ENCODE peak calls at places on chromosomes 6 and 20, in ten cellular contexts. A is tibial nerve, V is ovary, B is cardiac muscle cell, I is H1, S is pancreas, Z is prostate gland, G is Panc1, Q is left ventricle myocardium inferior, P is thoracic aorta. O is an unnamed sample.

GRCh38 chr6:166076625-166077024 is 91.0 kb downstream of the TBXT start:
- DNase-seq in A (no peak), I (peak; percentile 77), P (no peak), V (no peak), S (no peak), G (no peak), B (no peak), Q (no peak), Z (no peak), O (no peak)

GRCh38 chr20:23446505-23446904 is 6.2 kb downstream of the CST11 start:
- DNase-seq in G (no peak), S (peak; percentile 17), V (peak; percentile 56), B (peak; percentile 64), I (peak; percentile 88), Q (peak; percentile 47), Z (no peak), P (no peak), A (no peak), O (no peak)

GRCh38 chr6:139124887-139125672 is 9.8 kb upstream of the HECA start:
- DNase-seq in P (no peak), V (peak; percentile 32), S (peak; percentile 11), G (no peak), A (peak; percentile 19), Z (peak; percentile 30), B (peak; percentile 89), Q (peak; percentile 42), I (no peak), O (peak; percentile 68)

GRCh38 chr6:31882344-31882743 is 3.5 kb upstream of the SLC44A4 start:
- DNase-seq in A (no peak), G (no peak), S (no peak), I (no peak), Q (no peak), P (no peak), V (no peak), Z (no peak), B (peak; percentile 39), O (no peak)

GRCh38 chr20:62412194-62413024 is 5.3 kb upstream of the CABLES2 start:
- DNase-seq in P (no peak), B (no peak), Z (no peak), G (no peak), Q (no peak), V (no peak), S (no peak), A (no peak), I (no peak), O (no peak)

GRCh38 chr6:95352064-95352463 is 225.3 kb upstream of the MANEA start:
- DNase-seq in Q (no peak), A (no peak), B (no peak), G (no peak), V (no peak), P (no peak), S (no peak), I (no peak), Z (no peak), O (no peak)

GRCh38 chr6:110859335-110859792 is 15.2 kb upstream of the AMD1 start:
- DNase-seq in P (no peak), S (no peak), B (no peak), G (no peak), A (no peak), Z (no peak), I (no peak), V (no peak), Q (no peak), O (peak; percentile 67)

GRCh38 chr6:17169291-17169690 is 67.4 kb downstream of the STMND1 start:
- DNase-seq in Q (no peak), G (no peak), V (no peak), P (no peak), I (no peak), A (no peak), Z (no peak), S (no peak), B (peak; percentile 21), O (no peak)

GRCh38 chr6:157841211-157841840 is 18.3 kb downstream of the SNX9 start:
- DNase-seq in P (no peak), Z (no peak), Q (no peak), I (no peak), V (no peak), B (no peak), S (no peak), G (no peak), A (no peak), O (no peak)

GRCh38 chr6:149939909-149940672 is 1.7 kb upstream of the ULBP2 start:
- DNase-seq in S (no peak), G (no peak), A (no peak), P (no peak), B (no peak), Z (no peak), Q (no peak), I (no peak), V (no peak), O (no peak)

GRCh38 chr6:100296810-100297544 is 167.7 kb downstream of the SIM1 start:
- DNase-seq in P (no peak), Q (no peak), V (no peak), G (peak; percentile 78), I (no peak), S (no peak), Z (no peak), B (peak; percentile 79), A (no peak), O (no peak)

GRCh38 chr20:48190757-48191156 is 405.5 kb upstream of the SULF2 start:
- DNase-seq in S (no peak), A (no peak), B (no peak), Q (no peak), Z (no peak), P (no peak), V (no peak), I (no peak), G (no peak), O (no peak)

DNA sequence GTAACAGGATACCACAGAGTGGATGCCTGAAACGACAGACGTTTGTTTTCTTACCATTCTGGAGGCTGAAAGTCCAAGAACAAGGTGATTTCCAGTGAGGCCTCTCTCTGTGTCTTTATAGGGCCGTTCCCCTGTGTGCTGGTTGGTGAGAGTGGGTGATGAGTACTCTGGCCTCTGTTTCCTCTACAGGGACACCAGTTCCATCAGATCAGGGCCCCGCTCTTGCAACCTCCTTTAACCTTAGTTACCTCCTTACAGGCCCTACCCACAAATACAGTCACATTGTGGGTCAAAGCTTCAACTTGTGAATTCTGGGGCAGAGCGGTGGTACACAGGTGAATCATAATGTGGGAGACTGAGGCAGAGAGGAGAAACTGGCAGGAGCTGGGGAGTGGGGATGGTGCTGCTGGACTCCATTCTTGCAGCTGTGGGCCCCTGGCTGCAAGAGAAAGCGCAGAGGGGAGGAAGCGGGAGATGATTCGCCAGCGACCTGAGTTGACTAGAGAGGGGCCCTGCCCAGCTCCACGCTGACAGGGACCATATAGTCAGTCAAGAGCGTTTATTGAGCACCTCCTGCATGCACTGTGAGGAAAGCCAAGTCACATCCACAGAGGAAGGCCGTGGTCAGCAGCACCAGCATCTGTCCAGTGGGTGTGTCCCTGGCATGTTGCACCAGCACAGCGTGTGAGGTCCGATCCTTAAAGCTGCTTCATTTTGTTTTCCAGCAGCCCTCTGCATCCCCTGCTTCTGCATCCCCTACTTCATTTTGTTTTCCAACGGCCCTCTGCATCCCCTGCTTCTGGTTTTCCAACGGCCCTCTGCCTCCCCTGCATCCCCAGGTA is 148.1 kb downstream of the SYCP2 start:
- DNase-seq in P (no peak), V (no peak), A (no peak), Z (no peak), S (no peak), I (no peak), B (no peak), G (no peak), Q (no peak), O (no peak)
- TF ChIP-seq CTCF in P (no peak), V (no peak), A (no peak), Z (no peak), S (no peak), I (no peak), B (no peak), G (no peak), Q (no peak), O (no peak)

GRCh38 chr20:58676161-58676560 is 16.4 kb upstream of the NPEPL1 start:
- DNase-seq in P (no peak), I (no peak), S (no peak), G (no peak), B (no peak), Z (no peak), V (no peak), Q (no peak), A (no peak), O (no peak)

GRCh38 chr20:58677205-58677604 is 15.4 kb upstream of the NPEPL1 start:
- DNase-seq in B (no peak), I (no peak), G (no peak), V (no peak), A (no peak), Q (no peak), P (no peak), Z (no peak), S (no peak), O (no peak)

GRCh38 chr20:58675641-58676040 is 17.0 kb upstream of the NPEPL1 start:
- DNase-seq in I (no peak), Q (no peak), Z (no peak), S (no peak), V (no peak), B (no peak), G (no peak), A (no peak), P (no peak), O (no peak)

GRCh38 chr20:58678806-58679205 is 13.8 kb upstream of the NPEPL1 start:
- DNase-seq in G (no peak), Q (no peak), Z (no peak), P (no peak), I (no peak), S (no peak), B (no peak), A (no peak), V (no peak), O (no peak)

DNA sequence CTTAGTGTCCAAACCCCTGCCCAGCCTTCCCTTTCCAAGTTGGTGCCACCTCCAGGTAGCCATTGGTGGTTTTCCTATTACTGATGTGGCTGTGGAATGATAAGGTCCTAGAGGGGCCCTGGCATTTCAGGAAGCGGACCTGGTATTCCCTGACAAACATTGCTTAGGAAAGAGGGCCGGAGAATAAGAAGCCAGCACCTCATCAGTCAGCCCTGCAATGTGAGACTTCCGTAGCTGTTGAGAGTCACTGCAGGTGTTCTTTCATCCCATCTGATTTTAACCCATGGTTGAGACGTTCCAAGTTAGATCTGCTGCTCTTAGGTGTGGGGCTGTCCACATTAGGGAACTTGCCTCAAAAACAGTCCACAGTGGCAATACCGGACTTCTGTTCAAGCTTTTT is 14.8 kb upstream of the NPEPL1 start:
- DNase-seq in P (no peak), V (no peak), A (no peak), I (no peak), Z (no peak), Q (no peak), G (no peak), B (no peak), S (no peak), O (no peak)
- H3K36me3 ChIP-seq in P (peaks cover 28% of the 10 kb centered on the region), V (no peaks in the 10 kb centered on the region), A (no peaks in the 10 kb centered on the region), I (peaks cover 16% of the 10 kb centered on the region), Z (peaks cover 5% of the 10 kb centered on the region), Q (peaks cover 79% of the 10 kb centered on the region), G (peaks cover 13% of the 10 kb centered on the region), B (peaks cover 38% of the 10 kb centered on the region), S (peaks cover 12% of the 10 kb centered on the region), O (peaks cover 79% of the 10 kb centered on the region)

GRCh38 chr20:64069209-64069613 is 6.2 kb downstream of the TCEA2 start:
- DNase-seq in I (no peak), G (no peak), A (no peak), P (no peak), V (no peak), Z (no peak), Q (no peak), B (no peak), S (no peak), O (no peak)
- H3K4me1 ChIP-seq in I (peaks cover 7% of the 10 kb centered on the region), G (peaks cover 21% of the 10 kb centered on the region), A (peaks cover 13% of the 10 kb centered on the region), P (peaks cover 11% of the 10 kb centered on the region), V (peaks cover 1% of the 10 kb centered on the region), Z (peaks cover 2% of the 10 kb centered on the region), Q (peaks cover 14% of the 10 kb centered on the region), B (peaks cover under 1% of the 10 kb centered on the region), S (peaks cover under 1% of the 10 kb centered on the region), O (peaks cover 4% of the 10 kb centered on the region)

GRCh38 chr6:90074161-90074560 is 179.9 kb downstream of the GJA10 start:
- DNase-seq in G (no peak), Z (no peak), A (no peak), Q (no peak), V (no peak), I (no peak), B (peak; percentile 21), S (no peak), P (no peak), O (no peak)
- TF ChIP-seq CTCF in G (no peak), Z (no peak), A (no peak), Q (no peak), V (no peak), I (no peak), B (no peak), S (no peak), P (no peak), O (no peak)